ENCODE peak calls at places on chromosomes 4 and X, in nine cellular contexts. One of them, this sample, is unnamed.

GRCh38 chrX:125953769-125954168 is 212.3 kb downstream of the DCAF12L2 start:
- DNase-seq in PC-3: no peak
- DNase-seq in GM23248: no peak
- DNase-seq in HCT116: no peak
- DNase-seq in hepatocyte: no peak
- DNase-seq in PC-9: no peak
- DNase-seq in Karpas-422: no peak
- DNase-seq in MM.1S: no peak
- DNase-seq in SK-N-SH: no peak
- DNase-seq in this sample: no peak

GRCh38 chrX:1480082-1480785 is 27.5 kb upstream of the ASMTL start:
- DNase-seq in PC-3: peak; percentile 18
- DNase-seq in GM23248: no peak
- DNase-seq in HCT116: no peak
- DNase-seq in hepatocyte: no peak
- DNase-seq in PC-9: no peak
- DNase-seq in Karpas-422: no peak
- DNase-seq in MM.1S: no peak
- DNase-seq in SK-N-SH: no peak
- DNase-seq in this sample: no peak

GRCh38 chrX:37871626-37872302 is 24.4 kb upstream of the DYNLT3 start:
- DNase-seq in PC-3: peak; percentile 88
- DNase-seq in GM23248: peak; percentile 93
- DNase-seq in HCT116: peak; percentile 12
- DNase-seq in hepatocyte: peak; percentile 30
- DNase-seq in PC-9: no peak
- DNase-seq in Karpas-422: no peak
- DNase-seq in MM.1S: no peak
- DNase-seq in SK-N-SH: no peak
- DNase-seq in this sample: no peak

GRCh38 chrX:138723301-138723700 is 11.8 kb upstream of the FGF13 start:
- DNase-seq in PC-3: no peak
- DNase-seq in GM23248: peak; percentile 14
- DNase-seq in HCT116: no peak
- DNase-seq in hepatocyte: no peak
- DNase-seq in PC-9: no peak
- DNase-seq in Karpas-422: no peak
- DNase-seq in MM.1S: no peak
- DNase-seq in SK-N-SH: no peak
- DNase-seq in this sample: no peak

GRCh38 chrX:32514986-32515385 is 696.4 kb downstream of the DMD start:
- DNase-seq in PC-3: no peak
- DNase-seq in GM23248: no peak
- DNase-seq in HCT116: no peak
- DNase-seq in hepatocyte: no peak
- DNase-seq in PC-9: no peak
- DNase-seq in Karpas-422: no peak
- DNase-seq in MM.1S: no peak
- DNase-seq in SK-N-SH: no peak
- DNase-seq in this sample: no peak

GRCh38 chrX:17692709-17693346 is 44.5 kb upstream of the SCML1 start:
- DNase-seq in PC-3: peak; percentile 63
- DNase-seq in GM23248: peak; percentile 40
- DNase-seq in HCT116: no peak
- DNase-seq in hepatocyte: no peak
- DNase-seq in PC-9: no peak
- DNase-seq in Karpas-422: no peak
- DNase-seq in MM.1S: no peak
- DNase-seq in SK-N-SH: no peak
- DNase-seq in this sample: no peak

GRCh38 chr4:174120446-174121142 is 162.9 kb downstream of the FBXO8 start:
- DNase-seq in PC-3: peak; percentile 65
- DNase-seq in GM23248: peak; percentile 78
- DNase-seq in HCT116: peak; percentile 66
- DNase-seq in hepatocyte: peak; percentile 72
- DNase-seq in PC-9: no peak
- DNase-seq in Karpas-422: peak; percentile 58
- DNase-seq in MM.1S: peak; percentile 61
- DNase-seq in SK-N-SH: peak; percentile 69
- DNase-seq in this sample: peak; percentile 50

GRCh38 chrX:85928606-85929005 is 118.8 kb downstream of the CHM start:
- DNase-seq in PC-3: no peak
- DNase-seq in GM23248: no peak
- DNase-seq in HCT116: no peak
- DNase-seq in hepatocyte: no peak
- DNase-seq in PC-9: no peak
- DNase-seq in Karpas-422: no peak
- DNase-seq in MM.1S: no peak
- DNase-seq in SK-N-SH: no peak
- DNase-seq in this sample: no peak

GRCh38 chrX:2284133-2284532 is 216.6 kb downstream of the DHRSX start:
- DNase-seq in PC-3: no peak
- DNase-seq in GM23248: no peak
- DNase-seq in HCT116: no peak
- DNase-seq in hepatocyte: no peak
- DNase-seq in PC-9: no peak
- DNase-seq in Karpas-422: no peak
- DNase-seq in MM.1S: no peak
- DNase-seq in SK-N-SH: no peak
- DNase-seq in this sample: no peak

GRCh38 chrX:9942086-9942485 is 25.1 kb upstream of the CLDN34 start:
- DNase-seq in PC-3: no peak
- DNase-seq in GM23248: no peak
- DNase-seq in HCT116: no peak
- DNase-seq in hepatocyte: no peak
- DNase-seq in PC-9: no peak
- DNase-seq in Karpas-422: no peak
- DNase-seq in MM.1S: peak; percentile 67
- DNase-seq in SK-N-SH: no peak
- DNase-seq in this sample: no peak

GRCh38 chr4:1321946-1322650 is 24.9 kb upstream of the UVSSA start:
- DNase-seq in PC-3: no peak
- DNase-seq in GM23248: no peak
- DNase-seq in HCT116: no peak
- DNase-seq in hepatocyte: no peak
- DNase-seq in PC-9: no peak
- DNase-seq in Karpas-422: no peak
- DNase-seq in MM.1S: no peak
- DNase-seq in SK-N-SH: no peak
- DNase-seq in this sample: no peak
- H3K36me3 ChIP-seq in PC-3: peaks cover 7% of the 10 kb centered on the region
- H3K36me3 ChIP-seq in GM23248: peaks cover 26% of the 10 kb centered on the region
- H3K36me3 ChIP-seq in HCT116: peaks cover 34% of the 10 kb centered on the region
- H3K36me3 ChIP-seq in hepatocyte: no peaks in the 10 kb centered on the region
- H3K36me3 ChIP-seq in PC-9: no peaks in the 10 kb centered on the region
- H3K36me3 ChIP-seq in Karpas-422: peaks cover 2% of the 10 kb centered on the region
- H3K36me3 ChIP-seq in MM.1S: peaks cover 3% of the 10 kb centered on the region
- H3K36me3 ChIP-seq in SK-N-SH: peaks cover 41% of the 10 kb centered on the region
- H3K36me3 ChIP-seq in this sample: peaks cover 51% of the 10 kb centered on the region

DNA sequence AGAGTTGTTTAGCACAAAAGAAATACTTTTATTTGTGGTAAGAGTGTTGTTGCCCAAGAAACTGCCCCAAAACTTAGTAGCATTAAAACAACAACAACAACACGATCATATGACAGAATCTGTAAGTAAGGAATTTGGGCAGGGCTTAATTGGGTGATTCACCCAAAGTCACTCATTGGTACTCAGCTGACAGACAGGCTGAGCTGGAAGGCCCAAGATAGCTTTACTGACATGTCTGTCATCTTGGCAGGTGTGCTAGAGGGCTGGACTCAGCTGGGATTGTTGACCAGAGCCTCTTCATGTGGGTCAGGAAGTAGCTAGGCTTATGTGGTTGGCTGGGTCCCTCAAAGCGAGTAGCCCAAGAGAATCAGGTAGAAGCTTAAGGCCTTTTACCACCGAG is 52.3 kb downstream of the KIAA0232 start:
- DNase-seq in PC-3: peak; percentile 69
- DNase-seq in GM23248: peak; percentile 43
- DNase-seq in HCT116: no peak
- DNase-seq in hepatocyte: no peak
- DNase-seq in PC-9: peak; percentile 75
- DNase-seq in Karpas-422: no peak
- DNase-seq in MM.1S: no peak
- DNase-seq in SK-N-SH: no peak
- DNase-seq in this sample: no peak
- H3K9me2 ChIP-seq in PC-3: no peaks in the 10 kb centered on the region
- H3K9me2 ChIP-seq in GM23248: no peaks in the 10 kb centered on the region
- H3K9me2 ChIP-seq in HCT116: no peaks in the 10 kb centered on the region
- H3K9me2 ChIP-seq in hepatocyte: no peaks in the 10 kb centered on the region
- H3K9me2 ChIP-seq in PC-9: no peaks in the 10 kb centered on the region
- H3K9me2 ChIP-seq in Karpas-422: no peaks in the 10 kb centered on the region
- H3K9me2 ChIP-seq in MM.1S: no peaks in the 10 kb centered on the region
- H3K9me2 ChIP-seq in SK-N-SH: no peaks in the 10 kb centered on the region
- H3K9me2 ChIP-seq in this sample: no peaks in the 10 kb centered on the region

GRCh38 chrX:44975666-44976263 is 102.8 kb downstream of the KDM6A start:
- DNase-seq in PC-3: no peak
- DNase-seq in GM23248: peak; percentile 19
- DNase-seq in HCT116: no peak
- DNase-seq in hepatocyte: no peak
- DNase-seq in PC-9: no peak
- DNase-seq in Karpas-422: no peak
- DNase-seq in MM.1S: no peak
- DNase-seq in SK-N-SH: no peak
- DNase-seq in this sample: peak; percentile 3
- H3K9me3 ChIP-seq in PC-3: no peaks in the 10 kb centered on the region
- H3K9me3 ChIP-seq in GM23248: no peaks in the 10 kb centered on the region
- H3K9me3 ChIP-seq in HCT116: no peaks in the 10 kb centered on the region
- H3K9me3 ChIP-seq in hepatocyte: no peaks in the 10 kb centered on the region
- H3K9me3 ChIP-seq in PC-9: no peaks in the 10 kb centered on the region
- H3K9me3 ChIP-seq in Karpas-422: peaks cover 6% of the 10 kb centered on the region
- H3K9me3 ChIP-seq in MM.1S: no peaks in the 10 kb centered on the region
- H3K9me3 ChIP-seq in SK-N-SH: peaks cover 11% of the 10 kb centered on the region
- H3K9me3 ChIP-seq in this sample: no peaks in the 10 kb centered on the region

GRCh38 chr4:89300490-89300889 is 7.1 kb downstream of the GPRIN3 start:
- DNase-seq in PC-3: no peak
- DNase-seq in GM23248: no peak
- DNase-seq in HCT116: no peak
- DNase-seq in hepatocyte: no peak
- DNase-seq in PC-9: no peak
- DNase-seq in Karpas-422: no peak
- DNase-seq in MM.1S: peak; percentile 52
- DNase-seq in SK-N-SH: no peak
- DNase-seq in this sample: no peak

GRCh38 chr4:89298788-89299152 is 8.8 kb downstream of the GPRIN3 start:
- DNase-seq in PC-3: peak; percentile 9
- DNase-seq in GM23248: peak; percentile 66
- DNase-seq in HCT116: no peak
- DNase-seq in hepatocyte: no peak
- DNase-seq in PC-9: no peak
- DNase-seq in Karpas-422: peak; percentile 90
- DNase-seq in MM.1S: peak; percentile 77
- DNase-seq in SK-N-SH: no peak
- DNase-seq in this sample: peak; percentile 76

GRCh38 chr4:89301003-89301402 is 6.6 kb downstream of the GPRIN3 start:
- DNase-seq in PC-3: no peak
- DNase-seq in GM23248: no peak
- DNase-seq in HCT116: no peak
- DNase-seq in hepatocyte: no peak
- DNase-seq in PC-9: no peak
- DNase-seq in Karpas-422: no peak
- DNase-seq in MM.1S: peak; percentile 32
- DNase-seq in SK-N-SH: no peak
- DNase-seq in this sample: no peak

GRCh38 chr4:89299153-89299789 is 8.3 kb downstream of the GPRIN3 start:
- DNase-seq in PC-3: no peak
- DNase-seq in GM23248: no peak
- DNase-seq in HCT116: no peak
- DNase-seq in hepatocyte: no peak
- DNase-seq in PC-9: no peak
- DNase-seq in Karpas-422: peak; percentile 74
- DNase-seq in MM.1S: peak; percentile 80
- DNase-seq in SK-N-SH: no peak
- DNase-seq in this sample: peak; percentile 62

DNA sequence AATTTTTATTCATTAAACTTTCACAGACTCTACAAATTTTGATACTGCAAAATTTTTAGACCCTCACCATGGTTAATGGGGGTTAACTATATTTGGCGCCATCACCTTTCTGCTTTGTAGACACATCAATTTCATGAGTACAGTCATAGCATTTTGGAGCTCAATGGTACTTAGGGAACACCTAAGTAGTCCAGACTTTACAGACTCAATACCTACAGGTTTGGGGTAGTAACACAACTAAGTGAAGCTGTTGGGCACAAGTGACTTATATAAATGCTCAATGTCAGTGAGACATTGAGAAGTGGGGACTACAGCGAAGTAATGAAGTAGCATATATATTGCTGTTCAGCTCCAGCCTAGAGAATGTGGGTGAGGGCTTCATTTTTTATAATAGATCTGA is 7.5 kb downstream of the GPRIN3 start:
- DNase-seq in PC-3: no peak
- DNase-seq in GM23248: no peak
- DNase-seq in HCT116: no peak
- DNase-seq in hepatocyte: no peak
- DNase-seq in PC-9: no peak
- DNase-seq in Karpas-422: no peak
- DNase-seq in MM.1S: peak; percentile 50
- DNase-seq in SK-N-SH: no peak
- DNase-seq in this sample: no peak
- H3K36me3 ChIP-seq in PC-3: no peaks in the 10 kb centered on the region
- H3K36me3 ChIP-seq in GM23248: no peaks in the 10 kb centered on the region
- H3K36me3 ChIP-seq in HCT116: no peaks in the 10 kb centered on the region
- H3K36me3 ChIP-seq in hepatocyte: no peaks in the 10 kb centered on the region
- H3K36me3 ChIP-seq in PC-9: no peaks in the 10 kb centered on the region
- H3K36me3 ChIP-seq in Karpas-422: no peaks in the 10 kb centered on the region
- H3K36me3 ChIP-seq in MM.1S: peaks cover 5% of the 10 kb centered on the region
- H3K36me3 ChIP-seq in SK-N-SH: no peaks in the 10 kb centered on the region
- H3K36me3 ChIP-seq in this sample: no peaks in the 10 kb centered on the region

GRCh38 chrX:11702420-11702819 is 36.7 kb upstream of the ARHGAP6 start:
- DNase-seq in PC-3: no peak
- DNase-seq in GM23248: no peak
- DNase-seq in HCT116: no peak
- DNase-seq in hepatocyte: no peak
- DNase-seq in PC-9: no peak
- DNase-seq in Karpas-422: no peak
- DNase-seq in MM.1S: no peak
- DNase-seq in SK-N-SH: no peak
- DNase-seq in this sample: no peak

GRCh38 chrX:11703855-11704254 is 38.1 kb upstream of the ARHGAP6 start:
- DNase-seq in PC-3: no peak
- DNase-seq in GM23248: no peak
- DNase-seq in HCT116: no peak
- DNase-seq in hepatocyte: no peak
- DNase-seq in PC-9: no peak
- DNase-seq in Karpas-422: no peak
- DNase-seq in MM.1S: no peak
- DNase-seq in SK-N-SH: no peak
- DNase-seq in this sample: no peak

GRCh38 chrX:11702965-11703631 is 37.4 kb upstream of the ARHGAP6 start:
- DNase-seq in PC-3: no peak
- DNase-seq in GM23248: no peak
- DNase-seq in HCT116: no peak
- DNase-seq in hepatocyte: no peak
- DNase-seq in PC-9: no peak
- DNase-seq in Karpas-422: no peak
- DNase-seq in MM.1S: no peak
- DNase-seq in SK-N-SH: no peak
- DNase-seq in this sample: no peak

GRCh38 chrX:11698747-11699146 is 33.0 kb upstream of the ARHGAP6 start:
- DNase-seq in PC-3: no peak
- DNase-seq in GM23248: no peak
- DNase-seq in HCT116: no peak
- DNase-seq in hepatocyte: no peak
- DNase-seq in PC-9: no peak
- DNase-seq in Karpas-422: no peak
- DNase-seq in MM.1S: no peak
- DNase-seq in SK-N-SH: no peak
- DNase-seq in this sample: no peak
- H3K9me2 ChIP-seq in PC-3: no peaks in the 10 kb centered on the region
- H3K9me2 ChIP-seq in GM23248: no peaks in the 10 kb centered on the region
- H3K9me2 ChIP-seq in HCT116: no peaks in the 10 kb centered on the region
- H3K9me2 ChIP-seq in hepatocyte: no peaks in the 10 kb centered on the region
- H3K9me2 ChIP-seq in PC-9: no peaks in the 10 kb centered on the region
- H3K9me2 ChIP-seq in Karpas-422: no peaks in the 10 kb centered on the region
- H3K9me2 ChIP-seq in MM.1S: no peaks in the 10 kb centered on the region
- H3K9me2 ChIP-seq in SK-N-SH: no peaks in the 10 kb centered on the region
- H3K9me2 ChIP-seq in this sample: no peaks in the 10 kb centered on the region

This sample was measured in OCI-LY7.